ENCODE peak calls at places on chromosome 18, in five cellular contexts. K, Y, R, I and O are unnamed samples. For H3K4me1, the result is how much of the 10 kb centered on the place peaks cover.

GRCh38 chr18:38563396-38563980 is 997.9 kb upstream of the CELF4 start:
- ATAC-seq in K (no peak), Y (peak), R (no peak), I (no peak), O (no peak)

GRCh38 chr18:33579147-33579867 is 1.3 kb downstream of the ASXL3 start:
- ATAC-seq in K (no peak), Y (no peak), R (peak), I (peak), O (peak)

GRCh38 chr18:63271881-63272299 is 47.7 kb downstream of the BCL2 start:
- ATAC-seq in K (no peak), Y (no peak), R (peak), I (peak), O (peak)

GRCh38 chr18:59921384-59921891 is 21.6 kb downstream of the PMAIP1 start:
- ATAC-seq in K (peak), Y (no peak), R (no peak), I (no peak), O (no peak)

GRCh38 chr18:11283531-11284071 is 134.2 kb upstream of the PIEZO2 start:
- ATAC-seq in K (no peak), Y (no peak), R (no peak), I (peak), O (no peak)

GRCh38 chr18:12049983-12050811 is 43.4 kb upstream of the ANKRD62 start:
- ATAC-seq in K (no peak), Y (no peak), R (peak), I (no peak), O (no peak)

GRCh38 chr18:362914-363295 is 95.1 kb upstream of the THOC1 start:
- ATAC-seq in K (no peak), Y (no peak), R (peak), I (no peak), O (no peak)

GRCh38 chr18:34840416-34840815 is 130.3 kb downstream of the DTNA start:
- ATAC-seq in K (no peak), Y (no peak), R (no peak), I (no peak), O (no peak)

GRCh38 chr18:57901819-57902600 is 98.9 kb upstream of the ATP8B1 start:
- ATAC-seq in K (no peak), Y (peak), R (peak), I (no peak), O (no peak)

GRCh38 chr18:58361212-58361611 is 267.7 kb downstream of the ALPK2 start:
- ATAC-seq in K (no peak), Y (no peak), R (no peak), I (peak), O (no peak)

GRCh38 chr18:78241535-78242306 is 737.9 kb upstream of the SALL3 start:
- ATAC-seq in K (no peak), Y (no peak), R (peak), I (peak), O (no peak)

GRCh38 chr18:38481576-38481975 is 916.0 kb upstream of the CELF4 start:
- ATAC-seq in K (no peak), Y (no peak), R (no peak), I (no peak), O (no peak)

GRCh38 chr18:3794537-3795348 is 344.8 kb downstream of the TGIF1 start:
- ATAC-seq in K (no peak), Y (no peak), R (peak), I (no peak), O (peak)

GRCh38 chr18:61637905-61638304 is 254.9 kb downstream of the RNF152 start:
- ATAC-seq in K (no peak), Y (no peak), R (no peak), I (no peak), O (no peak)

GRCh38 chr18:46174317-46175039 is 70.3 kb downstream of the HAUS1 start:
- ATAC-seq in K (peak), Y (no peak), R (peak), I (no peak), O (peak)

GRCh38 chr18:7307018-7307417 is 76.1 kb downstream of the LRRC30 start:
- ATAC-seq in K (no peak), Y (no peak), R (no peak), I (peak), O (no peak)

GRCh38 chr18:77107218-77107815 is 25.3 kb downstream of the MBP start:
- ATAC-seq in K (no peak), Y (peak), R (peak), I (peak), O (no peak)

GRCh38 chr18:27226556-27227075 is 41.5 kb upstream of the CHST9 start:
- ATAC-seq in K (no peak), Y (no peak), R (no peak), I (no peak), O (no peak)

GRCh38 chr18:57709335-57709734 is 87.7 kb upstream of the NARS1 start:
- ATAC-seq in K (no peak), Y (no peak), R (no peak), I (no peak), O (no peak)

GRCh38 chr18:5979176-5979888 is 84.0 kb upstream of the TMEM200C start:
- ATAC-seq in K (no peak), Y (no peak), R (no peak), I (no peak), O (no peak)

GRCh38 chr18:22549260-22549937 is 131.7 kb upstream of the CTAGE1 start:
- ATAC-seq in K (no peak), Y (no peak), R (no peak), I (peak), O (no peak)

GRCh38 chr18:12393998-12394397 is 13.7 kb upstream of the PRELID3A start:
- ATAC-seq in K (no peak), Y (no peak), R (no peak), I (no peak), O (no peak)

GRCh38 chr18:58484989-58485962 is 143.6 kb downstream of the ALPK2 start:
- ATAC-seq in K (no peak), Y (no peak), R (no peak), I (peak), O (no peak)

GRCh38 chr18:59246796-59247195 is 26.5 kb downstream of the RAX start:
- ATAC-seq in K (no peak), Y (no peak), R (no peak), I (no peak), O (no peak)

GRCh38 chr18:40875101-40875500 is 1079.9 kb upstream of the PIK3C3 start:
- ATAC-seq in K (no peak), Y (no peak), R (no peak), I (no peak), O (no peak)

GRCh38 chr18:50163505-50163904 is 31.4 kb downstream of the MYO5B start:
- ATAC-seq in K (no peak), Y (no peak), R (no peak), I (no peak), O (no peak)

GRCh38 chr18:13526519-13526918 is 199.8 kb downstream of the FAM210A start:
- ATAC-seq in K (no peak), Y (no peak), R (no peak), I (no peak), O (no peak)

GRCh38 chr18:13280066-13280795 is 61.7 kb downstream of the LDLRAD4 start:
- ATAC-seq in K (no peak), Y (no peak), R (no peak), I (peak), O (no peak)

GRCh38 chr18:36499938-36500337 is 202.4 kb downstream of the FHOD3 start:
- ATAC-seq in K (no peak), Y (no peak), R (no peak), I (no peak), O (no peak)

GRCh38 chr18:36492604-36493329 is 195.3 kb downstream of the FHOD3 start:
- ATAC-seq in K (no peak), Y (no peak), R (peak), I (no peak), O (no peak)

GRCh38 chr18:36501100-36501499 is 203.6 kb downstream of the FHOD3 start:
- ATAC-seq in K (no peak), Y (no peak), R (no peak), I (peak), O (no peak)

GRCh38 chr18:36493349-36494281 is 196.1 kb downstream of the FHOD3 start:
- ATAC-seq in K (no peak), Y (no peak), R (peak), I (peak), O (peak)

GRCh38 chr18:36496022-36496421 is 198.5 kb downstream of the FHOD3 start:
- ATAC-seq in K (no peak), Y (no peak), R (no peak), I (no peak), O (no peak)
- H3K4me1 ChIP-seq in K (under half), Y (under half), R (under half), I (under half), O (under half)

GRCh38 chr18:52395146-52395852 is 55.3 kb downstream of the DCC start:
- ATAC-seq in K (no peak), Y (no peak), R (no peak), I (no peak), O (no peak)
- H3K4me1 ChIP-seq in K (under half), Y (under half), R (under half), I (under half), O (under half)

DNA sequence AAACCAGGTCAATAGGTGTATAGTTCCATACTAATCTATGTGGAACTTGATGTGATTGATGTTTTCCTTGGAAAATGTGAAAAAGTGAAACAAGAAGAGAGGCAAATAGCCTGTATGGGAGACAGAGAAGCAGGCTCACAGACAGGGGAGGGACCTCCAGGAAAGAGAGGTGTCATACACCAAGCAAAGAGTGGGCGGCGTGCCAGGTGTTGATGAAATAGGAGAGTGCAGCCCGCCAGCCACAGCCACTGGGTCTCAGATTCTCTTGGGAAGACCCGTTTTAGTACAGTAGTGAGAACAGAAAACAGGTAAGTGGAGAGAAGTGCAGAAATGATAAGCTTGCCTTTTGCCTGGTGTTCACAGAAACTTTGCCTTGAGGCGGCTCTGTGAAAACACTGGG is 301.9 kb downstream of the ZNF407 start:
- ATAC-seq in K (no peak), Y (no peak), R (no peak), I (no peak), O (no peak)
- H3K4me1 ChIP-seq in K (under half), Y (under half), R (under half), I (under half), O (under half)

GRCh38 chr18:55421612-55422381 is 166.2 kb downstream of the TCF4 start:
- ATAC-seq in K (no peak), Y (no peak), R (no peak), I (peak), O (no peak)
- H3K4me1 ChIP-seq in K (under half), Y (under half), R (under half), I (under half), O (under half)